ENCODE peak calls at places on chromosomes 13 and 19, in eight cellular contexts. B is kidney tubule cell; H is AG09319; V is NCI-H1436; J is stimulated activated effector memory CD8-positive, alpha-beta T cell treated with anti-CD3 and anti-CD28 coated beads, Interleukin-12 subunit alpha, Interleukin-12 subunit beta, amount 100 ng/mL, for 72 hours; W is psoas muscle; N is upper lobe of right lung; K is C1 segment of cervical spinal cord. Q is an unnamed sample.

GRCh38 chr19:32843716-32844245 is 25.8 kb downstream of the SLC7A9 start:
- DNase-seq in J (no peak), N (no peak), H (no peak), V (no peak), W (no peak), K (no peak), B (no peak), Q (no peak)

GRCh38 chr19:16860118-16860517 is 28.7 kb upstream of the F2RL3 start:
- DNase-seq in V (no peak), H (peak), N (no peak), B (no peak), W (no peak), J (no peak), K (no peak), Q (no peak)

GRCh38 chr13:102680842-102681725 is 13.8 kb downstream of the METTL21C start:
- DNase-seq in H (no peak), B (no peak), W (no peak), N (no peak), V (no peak), J (no peak), K (no peak), Q (no peak)

GRCh38 chr13:49455016-49455398 is 10.9 kb downstream of the SETDB2 start:
- DNase-seq in K (no peak), J (no peak), N (no peak), W (no peak), H (no peak), B (no peak), V (no peak), Q (no peak)

GRCh38 chr13:110575322-110576069 is 14.0 kb upstream of the RAB20 start:
- DNase-seq in V (no peak), B (peak), J (no peak), N (peak), H (no peak), W (peak), K (peak), Q (peak)

GRCh38 chr19:973726-974563 is 10.2 kb upstream of the WDR18 start:
- DNase-seq in H (no peak), J (no peak), B (no peak), W (no peak), V (no peak), K (no peak), N (no peak), Q (no peak)

GRCh38 chr19:5585461-5586299 is 17.9 kb upstream of the TINCR start:
- DNase-seq in V (no peak), J (no peak), H (no peak), N (no peak), W (no peak), B (no peak), K (peak), Q (no peak)

GRCh38 chr19:21604941-21605548 is 99.6 kb downstream of the ZNF429 start:
- DNase-seq in J (no peak), W (no peak), H (no peak), K (peak), B (peak), N (no peak), V (no peak), Q (no peak)

GRCh38 chr19:39137131-39137530 is 11.5 kb downstream of the PAK4 start:
- DNase-seq in V (no peak), N (no peak), K (no peak), B (no peak), H (no peak), J (no peak), W (no peak), Q (no peak)

GRCh38 chr13:22312405-22312803 is 641.5 kb downstream of the FGF9 start:
- DNase-seq in K (no peak), N (no peak), B (no peak), H (no peak), J (no peak), W (no peak), V (no peak), Q (no peak)

GRCh38 chr19:2678043-2678671 is 24.3 kb downstream of the GNG7 start:
- DNase-seq in N (no peak), B (no peak), J (no peak), H (no peak), V (no peak), K (peak), W (no peak), Q (no peak)

GRCh38 chr13:79456656-79457365 is 24.1 kb upstream of the NDFIP2 start:
- DNase-seq in V (no peak), W (no peak), K (no peak), B (no peak), N (no peak), J (no peak), H (no peak), Q (no peak)

GRCh38 chr19:9901020-9901419 is 35.3 kb downstream of the OLFM2 start:
- DNase-seq in W (no peak), B (no peak), N (no peak), J (no peak), V (no peak), H (no peak), K (no peak), Q (no peak)

GRCh38 chr13:27374650-27375049 is 49.8 kb upstream of the GTF3A start:
- DNase-seq in J (peak), W (peak), B (peak), V (peak), H (peak), N (no peak), K (peak), Q (peak)

Q was measured in RCC 7860.